ENCODE peak calls at places on chromosome 16, in six cellular contexts. H is neural progenitor cell, X is cardiac fibroblast, O is prostate gland, B is foreskin fibroblast, A is PC-9. N is an unnamed sample.

GRCh38 chr16:87829123-87829980 is 40.0 kb downstream of the SLC7A5 start:
- DNase-seq in H (no peak), X (no peak), O (no peak), B (no peak), A (no peak), N (no peak)

GRCh38 chr16:70657956-70658355 is 11.6 kb downstream of the IL34 start:
- DNase-seq in H (no peak), X (no peak), O (no peak), B (no peak), A (no peak), N (no peak)

GRCh38 chr16:25625620-25626019 is 66.1 kb upstream of the HS3ST4 start:
- DNase-seq in H (no peak), X (no peak), O (no peak), B (no peak), A (no peak), N (no peak)

GRCh38 chr16:83954577-83955016 is 1.6 kb downstream of the OSGIN1 start:
- DNase-seq in H (no peak), X (peak), O (no peak), B (peak), A (peak), N (peak)

GRCh38 chr16:74793571-74793970 is 19.0 kb upstream of the FA2H start:
- DNase-seq in H (no peak), X (no peak), O (no peak), B (no peak), A (no peak), N (no peak)

GRCh38 chr16:83105279-83106077 is 478.7 kb downstream of the CDH13 start:
- DNase-seq in H (no peak), X (no peak), O (no peak), B (no peak), A (no peak), N (no peak)

GRCh38 chr16:71746442-71747046 is 22.0 kb upstream of the PHLPP2 start:
- DNase-seq in H (peak), X (peak), O (no peak), B (peak), A (peak), N (no peak)

GRCh38 chr16:55444754-55445485 is 34.1 kb upstream of the MMP2 start:
- DNase-seq in H (no peak), X (no peak), O (no peak), B (no peak), A (no peak), N (peak)

GRCh38 chr16:22267764-22268163 is 29.4 kb upstream of the POLR3E start:
- DNase-seq in H (no peak), X (no peak), O (no peak), B (no peak), A (no peak), N (no peak)

GRCh38 chr16:84182680-84183571 is 3.9 kb downstream of the TAF1C start:
- DNase-seq in H (no peak), X (no peak), O (no peak), B (no peak), A (no peak), N (no peak)

GRCh38 chr16:57185446-57185944 is 344 bp downstream of the PSME3IP1 start:
- DNase-seq in H (peak), X (peak), O (peak), B (peak), A (peak), N (peak)

GRCh38 chr16:51698647-51699046 is 547.6 kb upstream of the SALL1 start:
- DNase-seq in H (no peak), X (no peak), O (no peak), B (no peak), A (no peak), N (no peak)

GRCh38 chr16:27366687-27367462 is 35.1 kb upstream of the IL21R start:
- DNase-seq in H (no peak), X (peak), O (no peak), B (no peak), A (no peak), N (no peak)

DNA sequence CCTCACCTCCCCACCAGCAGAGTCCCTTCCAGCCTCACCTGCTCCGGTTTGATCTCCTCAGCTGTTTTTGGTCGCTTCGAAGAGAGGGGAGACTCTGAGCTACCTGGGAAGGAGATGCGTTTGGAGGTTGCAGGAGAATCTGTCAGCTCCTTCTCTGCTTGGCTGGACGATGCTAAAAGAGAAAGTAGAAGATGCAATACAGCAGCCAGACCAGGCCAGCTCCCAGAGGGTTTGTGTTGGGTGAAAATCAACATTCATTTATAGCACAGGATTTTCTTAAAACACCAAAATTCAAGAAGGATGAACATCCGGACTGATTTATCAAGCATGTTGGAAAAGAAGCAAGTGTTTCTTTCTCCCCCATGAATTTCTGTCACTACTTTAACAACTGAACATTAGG is 236.1 kb downstream of the ZFHX3 start:
- DNase-seq in H (no peak), X (no peak), O (no peak), B (no peak), A (no peak), N (no peak)
- H3K4me3 ChIP-seq in H (no peak), X (no peak), O (no peak), B (no peak), A (no peak), N (no peak)

GRCh38 chr16:89256651-89257254 is 39.2 kb downstream of the ZNF778 start:
- DNase-seq in H (peak), X (peak), O (peak), B (peak), A (peak), N (peak)
- H3K4me3 ChIP-seq in H (peak), X (peak), O (peak), B (peak), A (peak), N (peak)

GRCh38 chr16:30382398-30383015 is at the start of gene SEPTIN1:
- DNase-seq in H (no peak), X (no peak), O (no peak), B (no peak), A (no peak), N (no peak)

GRCh38 chr16:30380072-30380471 is 2.3 kb downstream of the SEPTIN1 start:
- DNase-seq in H (no peak), X (no peak), O (no peak), B (no peak), A (no peak), N (no peak)

GRCh38 chr16:30380801-30381208 is 1.6 kb downstream of the SEPTIN1 start:
- DNase-seq in H (no peak), X (no peak), O (no peak), B (no peak), A (no peak), N (no peak)

GRCh38 chr16:30379165-30379783 is 3.1 kb downstream of the SEPTIN1 start:
- DNase-seq in H (no peak), X (no peak), O (no peak), B (no peak), A (no peak), N (no peak)

GRCh38 chr16:30381351-30382041 is 865 bp downstream of the SEPTIN1 start:
- DNase-seq in H (no peak), X (no peak), O (no peak), B (no peak), A (no peak), N (no peak)
- H3K4me3 ChIP-seq in H (no peak), X (no peak), O (no peak), B (no peak), A (no peak), N (no peak)

GRCh38 chr16:18801197-18801972 is at the start of gene ARL6IP1:
- DNase-seq in H (peak), X (peak), O (peak), B (peak), A (peak), N (peak)

GRCh38 chr16:18796377-18796776 is 5.0 kb downstream of the ARL6IP1 start:
- DNase-seq in H (no peak), X (no peak), O (no peak), B (no peak), A (no peak), N (no peak)

GRCh38 chr16:18800674-18801196 is 614 bp downstream of the ARL6IP1 start:
- DNase-seq in H (peak), X (peak), O (no peak), B (no peak), A (no peak), N (no peak)

GRCh38 chr16:18799500-18799899 is 1.8 kb downstream of the ARL6IP1 start:
- DNase-seq in H (no peak), X (no peak), O (no peak), B (no peak), A (no peak), N (no peak)

DNA sequence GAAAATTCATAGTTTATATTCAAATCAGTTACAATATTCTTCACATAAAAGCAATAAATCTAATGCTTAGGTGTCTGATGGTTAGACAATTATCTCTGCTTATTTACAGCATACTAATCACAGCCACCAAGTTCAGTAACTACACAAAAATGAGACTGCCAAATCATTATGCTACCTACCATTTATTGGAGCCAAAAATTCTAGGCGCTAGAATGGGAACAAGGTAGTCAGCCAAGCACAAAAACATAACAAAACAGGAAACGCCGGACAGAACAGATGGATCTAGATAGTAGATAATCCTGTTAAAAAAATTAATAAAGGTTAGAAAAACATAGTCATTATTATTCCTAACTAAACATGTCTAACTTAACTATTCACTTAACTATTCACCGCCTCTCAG is 3.6 kb downstream of the ARL6IP1 start:
- DNase-seq in H (no peak), X (no peak), O (no peak), B (no peak), A (no peak), N (no peak)
- H3K4me3 ChIP-seq in H (peak), X (no peak), O (no peak), B (no peak), A (no peak), N (no peak)

DNA sequence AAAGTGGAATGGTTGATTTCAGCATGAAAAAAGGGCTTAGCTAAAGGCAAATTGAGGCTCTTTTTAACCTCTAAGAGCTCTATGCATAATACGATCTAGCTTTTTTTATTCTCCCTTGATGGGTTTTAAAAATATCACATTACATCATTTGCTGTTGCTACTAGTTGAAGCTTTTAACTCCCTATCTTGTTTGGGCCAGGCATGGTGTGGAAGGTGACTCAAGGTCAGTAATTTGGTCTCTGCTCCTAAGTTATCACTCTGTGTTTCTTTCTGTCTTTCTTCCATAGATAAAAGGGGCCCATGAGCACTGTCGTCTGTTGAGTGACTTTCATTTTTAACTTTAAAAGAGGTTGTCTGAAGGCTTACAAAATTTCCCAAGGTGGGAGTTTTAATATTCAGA is 58.1 kb upstream of the GOT2 start:
- DNase-seq in H (no peak), X (no peak), O (no peak), B (no peak), A (no peak), N (no peak)
- H3K4me3 ChIP-seq in H (no peak), X (no peak), O (no peak), B (no peak), A (no peak), N (no peak)

DNA sequence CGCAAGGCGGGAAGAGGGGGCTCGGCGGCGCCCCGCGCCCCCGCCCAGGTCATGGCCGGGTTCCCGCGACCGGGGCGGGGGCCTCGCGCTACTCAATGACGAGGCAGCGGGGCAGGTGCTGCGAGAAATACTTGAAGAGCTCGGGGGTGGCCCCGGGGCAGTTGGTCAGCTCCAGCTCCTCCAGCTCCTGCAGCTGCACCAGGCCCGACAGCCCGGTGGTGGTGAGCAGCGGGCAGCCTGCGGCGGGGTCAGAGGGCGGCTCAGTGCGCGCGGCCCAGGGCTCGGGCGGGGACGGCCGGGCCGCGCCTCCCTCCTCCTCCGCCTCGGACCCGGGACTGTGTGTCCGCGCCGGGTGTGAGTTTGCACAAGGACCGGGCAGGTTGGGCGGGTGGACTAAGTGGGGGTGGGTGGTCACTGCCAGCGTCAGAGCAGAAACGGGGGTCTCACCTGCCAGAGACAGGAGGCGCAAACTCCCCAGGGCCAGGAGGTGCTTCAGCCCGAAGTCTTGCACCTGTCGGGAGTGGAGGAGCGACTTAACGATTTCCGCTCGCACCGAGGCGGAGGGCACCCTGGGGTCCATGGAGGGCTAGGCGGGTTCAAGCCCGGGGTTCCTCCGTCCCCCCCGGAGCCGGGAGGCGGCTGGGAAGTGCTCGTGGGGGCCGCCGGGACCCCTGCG is 4.1 kb upstream of the WDR24 start:
- DNase-seq in H (peak), X (no peak), O (no peak), B (no peak), A (no peak), N (no peak)
- H3K4me3 ChIP-seq in H (peak), X (no peak), O (peak), B (no peak), A (no peak), N (no peak)

GRCh38 chr16:7303014-7303676 is 29.5 kb upstream of the RBFOX1 start:
- DNase-seq in H (peak), X (no peak), O (no peak), B (no peak), A (no peak), N (no peak)
- H3K4me3 ChIP-seq in H (peak), X (no peak), O (no peak), B (no peak), A (no peak), N (no peak)

DNA sequence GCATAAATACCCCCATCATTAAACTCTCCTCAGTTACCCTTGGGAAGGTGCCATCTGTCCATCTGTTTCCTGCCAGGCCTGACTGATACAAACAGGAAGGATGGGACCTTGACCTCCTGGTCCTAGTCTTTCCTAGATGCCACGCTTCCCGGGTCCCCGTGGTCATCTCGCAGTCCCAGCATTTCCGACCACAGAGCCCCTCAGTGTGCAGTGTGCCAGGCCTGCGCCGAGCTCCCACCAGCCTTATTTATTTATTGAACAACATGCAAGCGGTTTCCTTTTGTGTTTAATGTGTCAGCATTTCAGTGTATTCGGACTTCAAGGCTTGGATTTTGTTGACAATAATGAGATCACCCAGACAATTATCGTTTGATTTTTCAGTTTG is 45.6 kb upstream of the NKD1 start:
- DNase-seq in H (no peak), X (no peak), O (no peak), B (no peak), A (no peak), N (no peak)
- H3K4me3 ChIP-seq in H (no peak), X (no peak), O (no peak), B (no peak), A (no peak), N (no peak)

N was measured in lung.